ENCODE peak calls at places on chromosomes 16 and 17, in nine cellular contexts. C is CD8-positive, alpha-beta T cell; S is K562; M is kidney; Z is psoas muscle; G is heart right ventricle; O is PC-9; W is pancreas; H is H9. T is an unnamed sample. For H3K4me1, the result is how much of the 10 kb centered on the place peaks cover.

GRCh38 chr17:70011750-70012149 is 63.3 kb upstream of the KCNJ16 start:
- DNase-seq in Z (no peak), W (no peak), S (no peak), C (no peak), M (no peak), H (no peak), G (no peak), O (no peak), T (no peak)

GRCh38 chr17:79941088-79942010 is 94.3 kb downstream of the TBC1D16 start:
- DNase-seq in O (no peak), S (no peak), Z (peak), H (no peak), M (peak), C (no peak), G (peak), W (peak), T (no peak)

GRCh38 chr17:82281502-82282238 is 8.2 kb upstream of the CSNK1D start:
- DNase-seq in H (no peak), O (peak), W (peak), C (no peak), G (no peak), M (peak), Z (peak), S (no peak), T (no peak)

GRCh38 chr16:52569296-52569695 is 22.4 kb upstream of the TOX3 start:
- DNase-seq in C (no peak), M (no peak), O (no peak), Z (no peak), H (no peak), S (no peak), W (no peak), G (no peak), T (no peak)

GRCh38 chr16:57297856-57298255 is 13.4 kb upstream of the PLLP start:
- DNase-seq in O (no peak), Z (no peak), H (peak), C (peak), M (no peak), S (no peak), G (no peak), W (no peak), T (no peak)

GRCh38 chr17:51997723-51998122 is 160.8 kb downstream of the CA10 start:
- DNase-seq in G (no peak), O (no peak), H (no peak), W (no peak), M (no peak), S (no peak), C (no peak), Z (no peak), T (no peak)

GRCh38 chr16:1850981-1851380 is 21.0 kb downstream of the MEIOB start:
- DNase-seq in W (no peak), M (no peak), S (no peak), C (no peak), Z (no peak), O (no peak), H (no peak), G (no peak), T (no peak)

GRCh38 chr17:4678448-4679026 is 25.4 kb downstream of the PELP1 start:
- DNase-seq in H (no peak), G (no peak), O (peak), C (no peak), M (no peak), Z (no peak), S (no peak), W (no peak), T (no peak)

GRCh38 chr17:41992576-41992975 is 24.7 kb downstream of the DNAJC7 start:
- DNase-seq in H (no peak), Z (no peak), G (no peak), C (no peak), M (no peak), S (no peak), O (no peak), W (no peak), T (no peak)

GRCh38 chr17:77281024-77281903 is 140.5 kb downstream of the SEC14L1 start:
- DNase-seq in C (peak), G (peak), Z (peak), O (peak), M (peak), W (peak), S (peak), H (peak), T (peak)

GRCh38 chr17:74393323-74393942 is 26.1 kb downstream of the GPR142 start:
- DNase-seq in Z (peak), S (no peak), G (no peak), M (no peak), O (no peak), W (no peak), C (no peak), H (no peak), T (no peak)

GRCh38 chr16:85058909-85059308 is 31.3 kb downstream of the KIAA0513 start:
- DNase-seq in G (no peak), Z (no peak), O (no peak), S (no peak), H (no peak), C (no peak), M (no peak), W (no peak), T (no peak)
- H3K27ac ChIP-seq in G (no peak), Z (no peak), O (no peak), S (no peak), H (no peak), C (no peak), M (no peak), W (no peak), T (no peak)

GRCh38 chr17:31308372-31308905 is 5.4 kb downstream of the EVI2B start:
- DNase-seq in Z (no peak), G (no peak), S (no peak), H (no peak), M (no peak), O (no peak), C (no peak), W (no peak), T (no peak)
- H3K4me1 ChIP-seq in Z (under half), G (under half), S (under half), H (under half), M (under half), O (under half), C (under half), W (under half), T (under half)

DNA sequence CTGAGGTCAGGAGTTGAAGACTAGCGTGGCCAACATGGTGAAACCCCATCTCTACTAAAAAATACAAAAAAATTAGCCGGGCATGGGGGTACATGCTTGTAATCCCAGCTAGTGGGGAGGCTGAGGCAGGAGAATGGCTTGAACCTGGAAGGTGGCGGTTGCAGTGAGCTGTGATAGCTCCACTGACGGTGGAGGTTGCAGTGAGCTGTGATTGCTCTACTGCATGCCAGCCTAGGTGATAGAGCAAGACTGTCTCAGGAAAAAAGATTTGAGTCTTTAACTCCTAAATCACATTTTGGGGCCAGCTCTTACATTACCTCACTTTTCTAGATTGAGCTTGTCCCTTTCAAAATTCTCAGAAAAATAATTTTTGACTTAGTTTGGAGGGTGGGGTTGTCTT is 15.2 kb downstream of the VMP1 start:
- DNase-seq in Z (no peak), O (no peak), M (no peak), H (no peak), G (no peak), C (no peak), S (no peak), W (no peak), T (no peak)
- H3K27ac ChIP-seq in Z (no peak), O (no peak), M (no peak), H (no peak), G (no peak), C (no peak), S (no peak), W (no peak), T (no peak)

DNA sequence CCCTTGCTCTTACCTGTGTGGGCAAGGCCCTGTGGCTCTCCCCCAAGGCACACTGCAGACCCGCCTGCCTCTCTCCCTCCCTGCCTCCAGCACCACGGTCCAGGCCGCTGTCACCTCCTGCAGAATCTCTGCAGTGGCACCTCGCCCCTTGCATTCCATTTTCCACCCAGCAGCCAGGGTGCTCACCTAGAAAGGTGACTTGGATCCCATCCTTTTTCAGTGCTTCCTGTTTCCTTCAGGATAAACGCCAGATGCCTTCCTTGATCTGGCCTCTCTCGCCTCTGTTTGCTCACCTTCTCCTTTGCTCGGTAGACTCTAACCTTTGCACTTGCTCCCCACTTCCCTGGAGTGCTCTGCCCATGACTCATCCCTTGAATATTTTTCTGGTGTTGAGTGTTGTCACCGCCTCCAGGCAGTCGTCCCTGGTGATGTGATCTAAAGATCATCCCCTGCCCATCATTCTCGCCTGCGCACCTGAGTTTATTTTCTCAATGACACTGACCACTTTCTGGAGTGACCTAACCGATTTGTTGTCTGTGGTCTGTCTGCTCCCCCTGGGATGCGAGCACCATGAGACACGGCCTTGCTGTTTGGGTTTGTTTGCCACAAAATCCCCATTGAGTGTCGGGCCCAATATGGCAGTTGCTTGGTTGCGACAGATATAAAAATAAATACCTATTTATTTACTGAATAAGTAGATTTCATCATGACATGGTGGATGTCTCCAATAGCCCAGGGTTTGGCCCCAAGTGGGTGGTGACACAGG is 79.1 kb upstream of the LGALS9 start:
- DNase-seq in O (peak), W (peak), M (no peak), S (peak), H (peak), C (no peak), Z (no peak), G (no peak), T (peak)
- H3K4me1 ChIP-seq in O (under half), W (half or more), M (under half), S (under half), H (under half), C (under half), Z (under half), G (under half), T (under half)

GRCh38 chr16:68251812-68252211 is 6.6 kb downstream of the PLA2G15 start:
- DNase-seq in W (no peak), S (no peak), G (no peak), M (no peak), Z (peak), C (no peak), H (no peak), O (no peak), T (no peak)
- H3K27ac ChIP-seq in W (no peak), S (no peak), G (peak), M (peak), Z (peak), C (no peak), H (no peak), O (no peak), T (no peak)

DNA sequence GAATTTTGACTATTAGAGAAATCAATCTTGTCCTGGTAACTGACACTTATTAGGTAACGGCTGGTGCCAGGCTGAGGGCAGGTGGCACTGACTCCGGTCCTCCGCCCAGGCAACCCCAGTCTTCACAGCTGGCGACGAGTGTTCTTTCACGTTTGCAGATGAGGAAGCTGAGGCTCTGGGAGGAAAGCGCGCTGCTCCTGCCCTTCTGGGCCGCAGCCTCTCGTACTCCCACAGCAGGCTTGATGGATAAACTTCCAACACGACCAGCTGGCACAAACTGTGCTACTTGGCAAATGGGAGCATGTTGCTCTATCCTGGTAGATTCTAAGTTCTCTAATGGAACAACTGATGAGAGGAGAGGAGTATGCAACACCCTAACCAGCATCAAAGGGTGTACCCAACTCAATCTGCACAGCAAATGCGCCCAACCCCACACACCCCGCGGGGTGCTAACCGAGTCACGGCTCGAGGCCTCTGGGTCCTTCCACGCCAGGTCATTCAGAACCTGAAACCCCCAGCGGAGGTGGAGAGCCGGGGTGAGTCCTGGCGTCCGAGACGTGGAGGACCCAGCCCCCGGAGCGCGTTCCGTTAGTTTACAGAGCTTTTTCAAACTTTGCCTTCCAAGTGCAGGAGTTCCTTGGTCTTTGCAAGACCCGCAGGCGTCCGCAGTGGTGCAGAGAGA is 477 bp upstream of the SLC47A1 start:
- DNase-seq in Z (no peak), W (peak), S (no peak), G (no peak), H (no peak), O (no peak), M (no peak), C (no peak), T (no peak)
- H3K4me1 ChIP-seq in Z (under half), W (under half), S (under half), G (under half), H (under half), O (under half), M (under half), C (under half), T (under half)

DNA sequence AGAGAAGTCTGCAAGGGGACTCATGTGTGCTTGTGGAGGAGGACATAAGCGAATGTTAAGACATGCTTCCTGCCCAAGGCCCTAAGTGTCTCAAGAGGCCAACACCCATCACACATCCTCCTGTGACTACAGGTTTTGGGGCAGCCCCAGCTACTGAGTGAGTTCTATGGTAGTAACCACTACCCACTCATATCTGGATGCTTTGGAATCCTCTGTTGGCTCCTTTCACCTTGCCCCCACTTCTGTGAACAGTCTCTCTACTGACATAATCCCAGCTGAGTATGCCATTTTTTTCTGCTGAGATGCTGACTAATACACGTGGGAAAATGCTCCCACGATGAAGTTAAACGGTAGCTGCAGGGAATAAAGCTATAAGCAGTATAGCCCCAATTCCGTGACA is 153.5 kb downstream of the VPS53 start:
- DNase-seq in S (no peak), Z (no peak), W (no peak), C (no peak), G (no peak), H (no peak), M (no peak), O (no peak), T (no peak)
- H3K27ac ChIP-seq in S (no peak), Z (peak), W (no peak), C (no peak), G (peak), H (no peak), M (peak), O (no peak), T (no peak)

GRCh38 chr17:78710607-78711006 is 71.5 kb downstream of the CYTH1 start:
- DNase-seq in C (no peak), W (no peak), Z (no peak), H (no peak), M (no peak), O (no peak), G (no peak), S (no peak), T (no peak)
- H3K4me1 ChIP-seq in C (half or more), W (under half), Z (under half), H (under half), M (under half), O (under half), G (half or more), S (under half), T (under half)